ENCODE peak calls at places on chromosomes 2 and 18, in five cellular contexts. One of them, this sample, is unnamed.

GRCh38 chr2:24856791-24857211 is 63.2 kb downstream of the ADCY3 start:
- DNase-seq in C1 segment of cervical spinal cord: no peak
- DNase-seq in endothelial cell: no peak
- DNase-seq in non-pigmented ciliary epithelial cell: no peak
- DNase-seq in prostate gland: no peak
- DNase-seq in this sample: no peak

GRCh38 chr2:212854766-212855165 is 296.6 kb downstream of the IKZF2 start:
- DNase-seq in prostate gland: no peak
- DNase-seq in endothelial cell: no peak
- DNase-seq in non-pigmented ciliary epithelial cell: no peak
- DNase-seq in C1 segment of cervical spinal cord: no peak
- DNase-seq in this sample: no peak

GRCh38 chr2:207283356-207283755 is 117.6 kb upstream of the KLF7 start:
- DNase-seq in prostate gland: no peak
- DNase-seq in C1 segment of cervical spinal cord: no peak
- DNase-seq in non-pigmented ciliary epithelial cell: no peak
- DNase-seq in endothelial cell: no peak
- DNase-seq in this sample: peak

GRCh38 chr2:102509749-102510148 is 36.7 kb downstream of the SLC9A4 start:
- DNase-seq in C1 segment of cervical spinal cord: no peak
- DNase-seq in non-pigmented ciliary epithelial cell: no peak
- DNase-seq in endothelial cell: no peak
- DNase-seq in prostate gland: no peak
- DNase-seq in this sample: no peak

GRCh38 chr2:238444242-238444641 is 17.5 kb downstream of the ASB1 start:
- DNase-seq in C1 segment of cervical spinal cord: no peak
- DNase-seq in endothelial cell: no peak
- DNase-seq in non-pigmented ciliary epithelial cell: no peak
- DNase-seq in prostate gland: no peak
- DNase-seq in this sample: no peak

GRCh38 chr2:61993422-61994024 is 88.0 kb downstream of the COMMD1 start:
- DNase-seq in C1 segment of cervical spinal cord: no peak
- DNase-seq in non-pigmented ciliary epithelial cell: peak
- DNase-seq in prostate gland: no peak
- DNase-seq in endothelial cell: no peak
- DNase-seq in this sample: peak

GRCh38 chr2:131094655-131095281 is 1.5 kb upstream of the FAM168B start:
- DNase-seq in non-pigmented ciliary epithelial cell: no peak
- DNase-seq in endothelial cell: no peak
- DNase-seq in prostate gland: no peak
- DNase-seq in C1 segment of cervical spinal cord: no peak
- DNase-seq in this sample: no peak

GRCh38 chr2:149799296-149799695 is 211.7 kb upstream of the MMADHC start:
- DNase-seq in prostate gland: no peak
- DNase-seq in non-pigmented ciliary epithelial cell: no peak
- DNase-seq in endothelial cell: no peak
- DNase-seq in C1 segment of cervical spinal cord: no peak
- DNase-seq in this sample: peak

GRCh38 chr2:13662055-13662454 is 945.3 kb downstream of the TRIB2 start:
- DNase-seq in endothelial cell: no peak
- DNase-seq in non-pigmented ciliary epithelial cell: peak
- DNase-seq in C1 segment of cervical spinal cord: no peak
- DNase-seq in prostate gland: no peak
- DNase-seq in this sample: no peak

GRCh38 chr18:58298251-58299134 is 254.5 kb downstream of the NEDD4L start:
- DNase-seq in C1 segment of cervical spinal cord: no peak
- DNase-seq in non-pigmented ciliary epithelial cell: no peak
- DNase-seq in prostate gland: no peak
- DNase-seq in endothelial cell: no peak
- DNase-seq in this sample: no peak

GRCh38 chr2:134466141-134466540 is 212.3 kb downstream of the MGAT5 start:
- DNase-seq in prostate gland: no peak
- DNase-seq in endothelial cell: peak
- DNase-seq in non-pigmented ciliary epithelial cell: no peak
- DNase-seq in C1 segment of cervical spinal cord: no peak
- DNase-seq in this sample: no peak

GRCh38 chr18:76923485-76924085 is 101.2 kb downstream of the ZNF236 start:
- DNase-seq in non-pigmented ciliary epithelial cell: no peak
- DNase-seq in C1 segment of cervical spinal cord: no peak
- DNase-seq in prostate gland: no peak
- DNase-seq in endothelial cell: peak
- DNase-seq in this sample: no peak

This sample was measured in Ammon's horn.